ENCODE peak calls at places on chromosomes 2 and 18, in eight cellular contexts. M is endodermal cell, U is keratinocyte, Y is heart right ventricle, N is choroid plexus epithelial cell, J is ovary, I is IMR-90, B is GM23338. L is an unnamed sample.
A peak's percentile ranks its signal among the peaks of the same experiment; 100 is the strongest.

GRCh38 chr2:240595381-240596079 is 9.0 kb downstream of the CAPN10 start:
- DNase-seq in M (peak; percentile 89), U (no peak), Y (no peak), N (peak; percentile 51), J (peak; percentile 13), I (no peak), B (peak; percentile 86), L (peak; percentile 37)

GRCh38 chr2:192700934-192701333 is 506.2 kb upstream of the TMEFF2 start:
- DNase-seq in M (no peak), U (no peak), Y (no peak), N (no peak), J (no peak), I (no peak), B (no peak), L (peak; percentile 77)

GRCh38 chr2:102442967-102443828 is 20.2 kb downstream of the IL18RAP start:
- DNase-seq in M (peak; percentile 63), U (no peak), Y (no peak), N (peak; percentile 76), J (no peak), I (peak; percentile 39), B (peak; percentile 68), L (peak; percentile 54)

GRCh38 chr2:86078801-86079545 is 26.7 kb downstream of the POLR1A start:
- DNase-seq in M (no peak), U (no peak), Y (peak; percentile 50), N (peak; percentile 85), J (peak; percentile 65), I (peak; percentile 47), B (no peak), L (peak; percentile 65)

GRCh38 chr18:36769611-36770314 is 59.0 kb downstream of the TPGS2 start:
- DNase-seq in M (peak; percentile 90), U (no peak), Y (no peak), N (peak; percentile 35), J (no peak), I (no peak), B (peak; percentile 74), L (no peak)

GRCh38 chr2:200966770-200967169 is 3.3 kb upstream of the ORC2 start:
- DNase-seq in M (no peak), U (peak; percentile 73), Y (no peak), N (peak; percentile 88), J (no peak), I (peak; percentile 83), B (no peak), L (peak; percentile 87)

GRCh38 chr18:55318864-55319516 is 269.0 kb downstream of the TCF4 start:
- DNase-seq in M (no peak), U (no peak), Y (no peak), N (peak; percentile 87), J (no peak), I (peak; percentile 82), B (no peak), L (no peak)

GRCh38 chr2:28692411-28692810 is 59.2 kb upstream of the PPP1CB start:
- DNase-seq in M (no peak), U (no peak), Y (no peak), N (no peak), J (no peak), I (no peak), B (no peak), L (no peak)

GRCh38 chr2:7400628-7401027 is 483.4 kb downstream of the RNF144A start:
- DNase-seq in M (no peak), U (no peak), Y (no peak), N (no peak), J (no peak), I (no peak), B (no peak), L (no peak)

GRCh38 chr2:70010222-70011111 is 49.0 kb upstream of the ASPRV1 start:
- DNase-seq in M (no peak), U (peak; percentile 59), Y (no peak), N (no peak), J (peak; percentile 12), I (no peak), B (no peak), L (peak; percentile 62)

GRCh38 chr2:12096425-12096824 is 350.0 kb downstream of the LPIN1 start:
- DNase-seq in M (peak; percentile 70), U (no peak), Y (no peak), N (no peak), J (no peak), I (no peak), B (peak; percentile 81), L (no peak)

GRCh38 chr2:46978696-46979095 is 63.1 kb upstream of the MCFD2 start:
- DNase-seq in M (no peak), U (no peak), Y (no peak), N (no peak), J (no peak), I (no peak), B (no peak), L (no peak)

GRCh38 chr2:23635666-23636340 is 250.8 kb downstream of the KLHL29 start:
- DNase-seq in M (no peak), U (no peak), Y (no peak), N (no peak), J (no peak), I (no peak), B (no peak), L (no peak)

GRCh38 chr18:48607049-48607984 is 68.5 kb downstream of the CTIF start:
- DNase-seq in M (no peak), U (no peak), Y (peak; percentile 58), N (peak; percentile 94), J (peak; percentile 65), I (peak; percentile 90), B (no peak), L (no peak)

GRCh38 chr2:224850081-224850480 is 133.9 kb upstream of the CCDC195 start:
- DNase-seq in M (no peak), U (no peak), Y (no peak), N (peak; percentile 38), J (no peak), I (peak; percentile 49), B (no peak), L (peak; percentile 58)

GRCh38 chr2:45170191-45170975 is 161.1 kb upstream of the SIX2 start:
- DNase-seq in M (no peak), U (no peak), Y (no peak), N (peak; percentile 45), J (no peak), I (no peak), B (peak; percentile 79), L (no peak)

GRCh38 chr2:197838036-197838435 is 33.6 kb downstream of the PLCL1 start:
- DNase-seq in M (no peak), U (no peak), Y (peak; percentile 18), N (peak; percentile 55), J (no peak), I (peak; percentile 36), B (no peak), L (no peak)

GRCh38 chr2:151904807-151905206 is 76.6 kb upstream of the ARL5A start:
- DNase-seq in M (no peak), U (no peak), Y (no peak), N (no peak), J (no peak), I (no peak), B (no peak), L (no peak)

GRCh38 chr2:237412646-237413292 is 1.2 kb downstream of the COL6A3 start:
- DNase-seq in M (no peak), U (no peak), Y (no peak), N (no peak), J (peak; percentile 60), I (no peak), B (no peak), L (no peak)
- H3K4me3 ChIP-seq in M (no peak overlapping the region), U (no peak overlapping the region), Y (peak overlapping the region; percentile 58), N (peak overlapping the region; percentile 92), J (peak overlapping the region; percentile 55), I (peak overlapping the region; percentile 96), B (no peak overlapping the region), L (no peak overlapping the region)

GRCh38 chr2:127199223-127199622 is 20.9 kb downstream of the CYP27C1 start:
- DNase-seq in M (no peak), U (no peak), Y (no peak), N (no peak), J (no peak), I (no peak), B (no peak), L (no peak)

GRCh38 chr2:127195140-127196074 is 24.7 kb downstream of the CYP27C1 start:
- DNase-seq in M (no peak), U (no peak), Y (no peak), N (no peak), J (no peak), I (no peak), B (no peak), L (no peak)

GRCh38 chr2:127197475-127198385 is 22.4 kb downstream of the CYP27C1 start:
- DNase-seq in M (peak; percentile 92), U (no peak), Y (peak; percentile 46), N (peak; percentile 75), J (peak; percentile 59), I (peak; percentile 50), B (peak; percentile 83), L (peak; percentile 76)

GRCh38 chr2:127196549-127196948 is 23.6 kb downstream of the CYP27C1 start:
- DNase-seq in M (no peak), U (no peak), Y (no peak), N (no peak), J (no peak), I (no peak), B (no peak), L (no peak)

GRCh38 chr2:127196998-127197397 is 23.1 kb downstream of the CYP27C1 start:
- DNase-seq in M (no peak), U (no peak), Y (no peak), N (no peak), J (no peak), I (no peak), B (peak; percentile 78), L (no peak)
- TF ChIP-seq CTCF in M (peak; percentile 82), U (peak; percentile 46), Y (no peak), N (peak; percentile 50), J (no peak), I (peak; percentile 17), B (peak; percentile 73), L (peak; percentile 47)

DNA sequence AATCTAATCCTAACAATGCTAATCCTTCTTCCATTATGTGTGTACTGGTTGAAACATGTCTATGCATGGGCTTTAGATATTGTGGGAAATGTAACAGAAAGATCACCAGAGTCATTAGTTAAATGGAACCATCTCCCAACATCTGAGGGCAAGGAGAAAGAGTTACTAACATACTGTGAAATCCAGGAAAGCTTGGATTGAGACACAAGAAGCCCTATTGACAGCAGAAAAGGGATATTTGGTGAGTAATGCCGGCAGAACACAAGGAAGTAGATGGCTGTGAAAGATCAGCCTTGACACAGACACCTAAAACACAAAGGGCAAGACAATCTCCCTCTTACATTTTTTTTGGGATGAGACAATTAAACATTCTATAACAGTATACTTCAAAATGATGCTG is 28.5 kb upstream of the LAMA1 start:
- DNase-seq in M (no peak), U (no peak), Y (no peak), N (no peak), J (no peak), I (no peak), B (no peak), L (peak; percentile 86)
- H3K4me3 ChIP-seq in M (no peak overlapping the region), U (no peak overlapping the region), Y (no peak overlapping the region), N (no peak overlapping the region), J (no peak overlapping the region), I (no peak overlapping the region), B (no peak overlapping the region), L (no peak overlapping the region)

DNA sequence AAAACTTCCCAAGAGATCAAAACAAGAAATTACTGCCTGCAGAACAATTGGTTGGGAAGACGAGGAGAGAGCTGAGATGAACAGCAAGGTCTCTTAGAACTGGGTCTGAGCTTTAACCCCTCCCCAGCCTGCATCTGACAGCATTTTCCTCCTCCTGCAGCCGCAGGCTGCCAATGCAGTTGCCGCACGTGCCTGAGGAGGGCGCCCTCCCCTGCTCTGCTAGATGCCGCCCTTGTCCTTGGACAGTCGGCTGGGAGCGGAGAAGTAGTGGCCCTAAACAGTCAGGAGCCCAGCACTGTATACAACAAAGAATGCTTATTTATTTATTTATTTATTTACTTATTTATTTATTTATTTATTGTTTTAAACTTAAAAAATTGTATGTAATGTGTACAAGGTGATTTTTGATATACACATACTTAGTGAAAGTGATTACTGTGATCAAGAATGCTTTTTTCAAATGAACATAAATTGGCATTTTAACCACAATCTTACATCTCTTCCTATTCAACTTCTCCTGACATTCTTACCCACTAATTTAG is 776.4 kb downstream of the TSN start:
- DNase-seq in M (peak; percentile 96), U (no peak), Y (no peak), N (no peak), J (no peak), I (no peak), B (peak; percentile 86), L (no peak)
- TF ChIP-seq CTCF in M (peak; percentile 96), U (no peak), Y (no peak), N (peak; percentile 41), J (no peak), I (no peak), B (peak; percentile 94), L (peak; percentile 15)

L was measured in epithelial cell of esophagus.